ENCODE peak calls at places on chromosomes 4 and X, in six cellular contexts. One of them, this sample, is unnamed.

GRCh38 chr4:830776-831482 is 5.0 kb upstream of the CPLX1 start:
- DNase-seq in retina: no peak
- DNase-seq in A172: no peak
- DNase-seq in iris pigment epithelial cell: no peak
- DNase-seq in CD8-positive, alpha-beta T cell: no peak
- DNase-seq in iPS-NIHi11: no peak
- DNase-seq in this sample: no peak

GRCh38 chr4:85762204-85762884 is 287.4 kb downstream of the ARHGAP24 start:
- DNase-seq in iPS-NIHi11: no peak
- DNase-seq in iris pigment epithelial cell: peak
- DNase-seq in CD8-positive, alpha-beta T cell: no peak
- DNase-seq in retina: no peak
- DNase-seq in A172: peak
- DNase-seq in this sample: no peak

GRCh38 chrX:2714551-2714950 is 23.5 kb downstream of the CD99 start:
- DNase-seq in A172: no peak
- DNase-seq in iris pigment epithelial cell: no peak
- DNase-seq in retina: no peak
- DNase-seq in iPS-NIHi11: no peak
- DNase-seq in CD8-positive, alpha-beta T cell: no peak
- DNase-seq in this sample: no peak

GRCh38 chr4:41028392-41029076 is 185.8 kb downstream of the APBB2 start:
- DNase-seq in A172: peak
- DNase-seq in retina: no peak
- DNase-seq in iPS-NIHi11: no peak
- DNase-seq in iris pigment epithelial cell: peak
- DNase-seq in CD8-positive, alpha-beta T cell: no peak
- DNase-seq in this sample: no peak

GRCh38 chr4:115355329-115355728 is 241.9 kb upstream of the NDST4 start:
- DNase-seq in CD8-positive, alpha-beta T cell: no peak
- DNase-seq in iris pigment epithelial cell: no peak
- DNase-seq in iPS-NIHi11: no peak
- DNase-seq in retina: no peak
- DNase-seq in A172: no peak
- DNase-seq in this sample: no peak

GRCh38 chr4:78673258-78673817 is 102.8 kb upstream of the BMP2K start:
- DNase-seq in CD8-positive, alpha-beta T cell: no peak
- DNase-seq in iris pigment epithelial cell: no peak
- DNase-seq in A172: no peak
- DNase-seq in retina: no peak
- DNase-seq in iPS-NIHi11: no peak
- DNase-seq in this sample: no peak

GRCh38 chrX:18964026-18964425 is 19.9 kb downstream of the PHKA2 start:
- DNase-seq in retina: no peak
- DNase-seq in A172: no peak
- DNase-seq in iris pigment epithelial cell: no peak
- DNase-seq in CD8-positive, alpha-beta T cell: no peak
- DNase-seq in iPS-NIHi11: no peak
- DNase-seq in this sample: no peak

GRCh38 chr4:56283394-56283793 is 103.9 kb downstream of the AASDH start:
- DNase-seq in retina: no peak
- DNase-seq in CD8-positive, alpha-beta T cell: no peak
- DNase-seq in A172: no peak
- DNase-seq in iPS-NIHi11: no peak
- DNase-seq in iris pigment epithelial cell: no peak
- DNase-seq in this sample: no peak

GRCh38 chrX:12580548-12580947 is 210.7 kb upstream of the PRPS2 start:
- DNase-seq in CD8-positive, alpha-beta T cell: no peak
- DNase-seq in iPS-NIHi11: no peak
- DNase-seq in retina: no peak
- DNase-seq in A172: peak
- DNase-seq in iris pigment epithelial cell: no peak
- DNase-seq in this sample: no peak

GRCh38 chr4:70725633-70726032 is 3.9 kb downstream of the RUFY3 start:
- DNase-seq in retina: no peak
- DNase-seq in iris pigment epithelial cell: no peak
- DNase-seq in A172: no peak
- DNase-seq in CD8-positive, alpha-beta T cell: no peak
- DNase-seq in iPS-NIHi11: no peak
- DNase-seq in this sample: no peak

GRCh38 chr4:37434469-37434868 is 189.9 kb downstream of the NWD2 start:
- DNase-seq in CD8-positive, alpha-beta T cell: no peak
- DNase-seq in A172: no peak
- DNase-seq in retina: no peak
- DNase-seq in iPS-NIHi11: no peak
- DNase-seq in iris pigment epithelial cell: no peak
- DNase-seq in this sample: no peak

GRCh38 chr4:83389756-83390505 is 55.3 kb upstream of the HPSE start:
- DNase-seq in CD8-positive, alpha-beta T cell: no peak
- DNase-seq in A172: no peak
- DNase-seq in iris pigment epithelial cell: no peak
- DNase-seq in iPS-NIHi11: no peak
- DNase-seq in retina: no peak
- DNase-seq in this sample: no peak

GRCh38 chr4:101158507-101158906 is 188.8 kb downstream of the PPP3CA start:
- DNase-seq in retina: no peak
- DNase-seq in A172: no peak
- DNase-seq in iPS-NIHi11: no peak
- DNase-seq in CD8-positive, alpha-beta T cell: no peak
- DNase-seq in iris pigment epithelial cell: no peak
- DNase-seq in this sample: no peak

GRCh38 chr4:35939746-35940145 is 304.6 kb downstream of the ARAP2 start:
- DNase-seq in retina: peak
- DNase-seq in iris pigment epithelial cell: no peak
- DNase-seq in A172: no peak
- DNase-seq in CD8-positive, alpha-beta T cell: no peak
- DNase-seq in iPS-NIHi11: no peak
- DNase-seq in this sample: no peak

GRCh38 chr4:6557856-6558255 is 17.1 kb upstream of the MAN2B2 start:
- DNase-seq in CD8-positive, alpha-beta T cell: no peak
- DNase-seq in retina: no peak
- DNase-seq in iris pigment epithelial cell: no peak
- DNase-seq in A172: no peak
- DNase-seq in iPS-NIHi11: no peak
- DNase-seq in this sample: no peak

GRCh38 chr4:122889726-122890125 is 32.7 kb downstream of the NUDT6 start:
- DNase-seq in iPS-NIHi11: no peak
- DNase-seq in A172: peak
- DNase-seq in CD8-positive, alpha-beta T cell: no peak
- DNase-seq in iris pigment epithelial cell: no peak
- DNase-seq in retina: no peak
- DNase-seq in this sample: no peak